ENCODE peak calls at places on chromosomes 3 and 15, in ten cellular contexts. Z, L, Y, D, U, O, G, C, S and H are unnamed samples. For H3K36me3, the result is how much of the 10 kb centered on the place peaks cover.

GRCh38 chr15:31102374-31103342 is 1.1 kb upstream of the TRPM1 start:
- DNase-seq in Z (no peak), L (no peak), Y (no peak), D (no peak), U (no peak), O (no peak), G (no peak), C (no peak), S (no peak), H (no peak)

GRCh38 chr3:56251343-56251945 is 216.8 kb downstream of the ERC2 start:
- DNase-seq in Z (no peak), L (peak), Y (peak), D (no peak), U (peak), O (peak), G (no peak), C (peak), S (no peak), H (no peak)

GRCh38 chr3:71311320-71312046 is 272.0 kb downstream of the FOXP1 start:
- DNase-seq in Z (no peak), L (no peak), Y (peak), D (no peak), U (no peak), O (no peak), G (no peak), C (no peak), S (no peak), H (no peak)

GRCh38 chr3:180804871-180805430 is 107.5 kb upstream of the FXR1 start:
- DNase-seq in Z (no peak), L (peak), Y (peak), D (no peak), U (peak), O (peak), G (no peak), C (no peak), S (no peak), H (peak)

GRCh38 chr15:31262901-31263671 is 63.5 kb upstream of the KLF13 start:
- DNase-seq in Z (peak), L (no peak), Y (peak), D (peak), U (no peak), O (peak), G (peak), C (no peak), S (peak), H (no peak)

GRCh38 chr3:195767792-195768191 is 43.9 kb downstream of the MUC4 start:
- DNase-seq in Z (peak), L (no peak), Y (no peak), D (no peak), U (no peak), O (no peak), G (peak), C (no peak), S (peak), H (no peak)

GRCh38 chr15:49037546-49037940 is 8.7 kb downstream of the SECISBP2L start:
- DNase-seq in Z (no peak), L (no peak), Y (no peak), D (no peak), U (no peak), O (no peak), G (no peak), C (no peak), S (no peak), H (no peak)

GRCh38 chr3:13657660-13658435 is 108.9 kb downstream of the FBLN2 start:
- DNase-seq in Z (peak), L (peak), Y (peak), D (peak), U (peak), O (peak), G (no peak), C (peak), S (peak), H (peak)

GRCh38 chr15:47184405-47185221 is 532.7 kb upstream of the SEMA6D start:
- DNase-seq in Z (peak), L (peak), Y (peak), D (peak), U (peak), O (peak), G (peak), C (no peak), S (peak), H (peak)

GRCh38 chr15:30649952-30650929 is 24.3 kb downstream of the ARHGAP11B start:
- DNase-seq in Z (no peak), L (no peak), Y (no peak), D (no peak), U (no peak), O (peak), G (no peak), C (no peak), S (no peak), H (no peak)

GRCh38 chr3:60161334-60161733 is 1089.9 kb downstream of the FHIT start:
- DNase-seq in Z (no peak), L (no peak), Y (no peak), D (no peak), U (no peak), O (no peak), G (no peak), C (no peak), S (no peak), H (no peak)

GRCh38 chr3:179860275-179861107 is 176.2 kb downstream of the PEX5L start:
- DNase-seq in Z (no peak), L (no peak), Y (no peak), D (no peak), U (no peak), O (no peak), G (no peak), C (no peak), S (no peak), H (no peak)

GRCh38 chr3:70076394-70076793 is 76.9 kb downstream of the SAMMSON start:
- DNase-seq in Z (no peak), L (no peak), Y (no peak), D (no peak), U (no peak), O (no peak), G (no peak), C (no peak), S (no peak), H (no peak)

GRCh38 chr3:24854748-24855147 is 360.1 kb upstream of the THRB start:
- DNase-seq in Z (no peak), L (no peak), Y (no peak), D (no peak), U (no peak), O (no peak), G (no peak), C (no peak), S (no peak), H (no peak)

DNA sequence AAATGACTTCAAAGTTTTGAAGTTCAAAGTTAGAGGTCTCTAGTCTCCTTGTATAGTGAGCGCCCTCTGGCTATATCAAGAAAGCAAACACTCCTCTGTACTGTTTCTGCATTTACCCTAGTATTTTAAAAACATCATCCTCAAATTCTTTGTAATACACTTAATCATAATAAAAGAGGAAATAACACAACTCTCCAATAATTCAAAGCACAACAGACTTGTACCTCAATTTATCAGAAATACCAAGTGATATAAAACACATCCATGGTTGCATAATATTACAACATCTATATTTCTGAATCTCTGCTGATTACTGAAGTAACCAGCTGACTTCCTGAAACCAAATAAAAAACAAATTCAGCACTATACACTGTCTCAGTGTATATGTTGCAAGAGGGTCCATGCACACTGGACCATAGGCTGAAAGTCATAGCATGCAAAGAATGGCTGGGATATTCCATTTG is 12.5 kb downstream of the PLOD2 start:
- DNase-seq in Z (no peak), L (no peak), Y (peak), D (no peak), U (no peak), O (peak), G (no peak), C (no peak), S (no peak), H (no peak)
- H3K36me3 ChIP-seq in Z (under half), L (under half), Y (under half), D (under half), U (under half), O (under half), G (under half), C (under half), S (under half), H (under half)

DNA sequence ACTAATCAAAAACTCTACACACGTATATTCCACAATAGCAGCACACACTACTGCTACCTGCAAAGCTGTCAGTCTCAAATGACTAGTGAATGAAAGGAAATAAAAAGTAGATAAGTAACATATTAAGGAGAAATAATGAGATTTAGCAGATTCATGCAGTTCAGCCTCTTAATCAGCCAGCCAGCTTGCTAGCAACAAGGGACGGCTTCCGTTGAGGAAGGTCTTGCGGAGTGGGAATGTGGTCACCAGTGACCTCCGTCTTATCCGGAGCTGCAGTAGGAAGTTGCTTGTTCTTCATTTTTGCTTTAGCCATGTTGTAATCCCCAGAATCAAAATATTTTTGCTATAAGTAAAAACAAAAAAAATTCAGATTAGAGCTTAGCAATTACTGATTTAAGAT is 17.1 kb downstream of the ARPP19 start:
- DNase-seq in Z (no peak), L (no peak), Y (no peak), D (no peak), U (no peak), O (no peak), G (no peak), C (no peak), S (no peak), H (no peak)
- H3K36me3 ChIP-seq in Z (under half), L (under half), Y (under half), D (under half), U (under half), O (under half), G (under half), C (half or more), S (half or more), H (half or more)

DNA sequence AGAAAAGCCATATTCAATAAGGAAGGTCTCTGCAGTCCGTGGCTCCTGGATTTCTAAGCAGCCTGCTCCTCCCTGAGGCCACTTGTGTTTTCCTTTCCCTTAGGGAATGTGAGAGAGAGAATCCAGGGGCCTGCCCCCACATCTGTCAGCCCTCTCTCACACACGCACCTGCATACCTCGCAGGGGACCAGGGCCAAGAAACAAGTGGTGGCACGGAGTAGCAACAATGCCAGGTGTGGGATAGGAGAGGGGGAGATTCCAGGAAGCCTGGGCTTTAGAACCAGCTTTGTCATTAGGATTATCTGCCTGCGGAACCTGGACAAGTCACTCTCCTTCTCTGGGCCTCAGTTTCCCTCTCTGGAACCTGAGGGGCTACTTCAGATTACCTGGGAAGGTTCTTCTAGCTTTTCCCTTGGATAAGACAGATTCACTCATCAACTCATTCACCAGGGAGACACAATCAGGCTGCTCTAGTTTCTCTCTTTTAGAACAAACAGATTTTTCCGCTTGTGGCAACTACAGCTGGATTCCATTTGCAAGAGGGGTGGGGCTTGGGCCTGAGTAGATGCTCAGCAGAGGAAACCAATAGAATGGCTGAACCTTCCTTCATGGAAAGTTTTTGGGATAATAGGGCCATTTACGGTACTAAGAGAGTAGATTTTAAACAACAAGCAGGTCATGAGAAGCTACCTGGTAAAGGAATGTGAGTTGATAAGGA is 19.5 kb downstream of the BCL6 start:
- DNase-seq in Z (no peak), L (no peak), Y (no peak), D (no peak), U (no peak), O (no peak), G (no peak), C (no peak), S (no peak), H (no peak)
- H3K36me3 ChIP-seq in Z (under half), L (under half), Y (under half), D (half or more), U (half or more), O (half or more), G (half or more), C (under half), S (half or more), H (under half)

GRCh38 chr3:139378587-139378986 is 10.9 kb downstream of the COPB2 start:
- DNase-seq in Z (no peak), L (no peak), Y (no peak), D (no peak), U (no peak), O (peak), G (no peak), C (no peak), S (no peak), H (no peak)

GRCh38 chr3:139377378-139377777 is 12.1 kb downstream of the COPB2 start:
- DNase-seq in Z (no peak), L (no peak), Y (no peak), D (no peak), U (no peak), O (no peak), G (no peak), C (no peak), S (no peak), H (no peak)

DNA sequence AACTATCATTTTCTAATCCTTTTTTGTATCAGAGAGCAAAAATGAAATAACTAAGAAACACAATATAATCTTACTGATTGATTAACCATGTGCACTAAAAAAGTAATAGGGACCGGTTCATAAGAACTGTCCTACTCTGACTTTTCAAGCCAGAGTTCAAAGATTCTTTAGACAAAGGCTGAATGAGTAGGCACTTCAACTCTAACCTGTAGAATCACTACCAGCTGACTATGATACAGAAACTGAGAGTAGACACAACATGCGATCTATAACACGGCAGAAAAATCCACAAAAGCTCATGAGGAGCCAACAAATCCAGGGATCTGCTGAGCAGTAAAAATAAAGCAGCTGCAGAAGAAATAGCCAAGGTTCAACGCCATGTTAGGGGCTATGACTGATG is 8.9 kb downstream of the COPB2 start:
- DNase-seq in Z (no peak), L (no peak), Y (no peak), D (no peak), U (no peak), O (no peak), G (no peak), C (no peak), S (no peak), H (no peak)
- H3K36me3 ChIP-seq in Z (under half), L (under half), Y (half or more), D (under half), U (half or more), O (under half), G (under half), C (half or more), S (half or more), H (half or more)

GRCh38 chr15:60352525-60352924 is 45.3 kb downstream of the ANXA2 start:
- DNase-seq in Z (no peak), L (no peak), Y (no peak), D (no peak), U (no peak), O (no peak), G (no peak), C (no peak), S (no peak), H (no peak)
- H3K36me3 ChIP-seq in Z (under half), L (under half), Y (under half), D (under half), U (half or more), O (half or more), G (half or more), C (half or more), S (half or more), H (under half)